ENCODE peak calls at places on chromosomes 16 and 17, in seven cellular contexts. G is fibroblast of the aortic adventitia; N is AG10803; M is epithelial cell of proximal tubule; Y is WTC11; P is mesothelial cell of epicardium; T is CD8-positive, alpha-beta T cell. V is an unnamed sample.

GRCh38 chr16:55661842-55662479 is 6.2 kb downstream of the SLC6A2 start:
- DNase-seq in Y (no peak), G (no peak), P (no peak), N (peak; percentile 61), M (no peak), T (no peak), V (no peak)

GRCh38 chr17:65819810-65820209 is 258.4 kb upstream of the AXIN2 start:
- DNase-seq in N (no peak), P (no peak), G (no peak), Y (no peak), T (no peak), M (no peak), V (no peak)

GRCh38 chr17:40351185-40352043 is 13.1 kb downstream of the GJD3 start:
- DNase-seq in G (no peak), Y (no peak), M (no peak), N (no peak), T (no peak), P (no peak), V (peak; percentile 42)

GRCh38 chr17:73952498-73953205 is 250.8 kb upstream of the RPL38 start:
- DNase-seq in N (no peak), T (no peak), Y (peak; percentile 65), G (no peak), M (no peak), P (no peak), V (peak; percentile 84)

GRCh38 chr16:68013440-68013839 is 2.3 kb downstream of the DPEP2NB start:
- DNase-seq in M (no peak), P (no peak), Y (no peak), G (no peak), T (no peak), N (no peak), V (no peak)

GRCh38 chr16:71572497-71573116 is 4.3 kb downstream of the TAT start:
- DNase-seq in M (peak; percentile 50), Y (no peak), P (no peak), G (no peak), N (no peak), T (no peak), V (no peak)

GRCh38 chr16:19881783-19882182 is 2.9 kb downstream of the GPRC5B start:
- DNase-seq in P (no peak), Y (no peak), G (no peak), M (no peak), T (no peak), N (no peak), V (no peak)

GRCh38 chr16:64947651-64948050 is 174.2 kb downstream of the CDH11 start:
- DNase-seq in Y (no peak), N (no peak), M (no peak), P (no peak), T (no peak), G (no peak), V (no peak)

GRCh38 chr17:78853926-78854394 is 13.3 kb upstream of the USP36 start:
- DNase-seq in M (no peak), G (no peak), P (no peak), Y (no peak), T (no peak), N (no peak), V (no peak)

GRCh38 chr17:35731932-35732805 is 730 bp downstream of the RASL10B start:
- DNase-seq in M (no peak), Y (no peak), N (no peak), G (no peak), P (no peak), T (no peak), V (peak; percentile 65)

GRCh38 chr16:86101135-86101911 is 202.4 kb downstream of the IRF8 start:
- DNase-seq in Y (no peak), P (no peak), N (no peak), G (no peak), M (no peak), T (no peak), V (peak; percentile 33)

GRCh38 chr17:79993390-79994221 is 42.1 kb downstream of the TBC1D16 start:
- DNase-seq in G (peak; percentile 92), N (peak; percentile 90), M (peak; percentile 57), P (peak; percentile 53), T (no peak), Y (peak; percentile 68), V (peak; percentile 48)

GRCh38 chr16:51877686-51878085 is 669.3 kb downstream of the TOX3 start:
- DNase-seq in T (no peak), P (no peak), G (no peak), N (no peak), Y (no peak), M (no peak), V (no peak)

GRCh38 chr16:4768549-4769305 is 1.8 kb upstream of the ZNF500 start:
- DNase-seq in M (peak; percentile 50), G (peak; percentile 93), P (peak; percentile 92), N (peak; percentile 93), Y (peak; percentile 99), T (peak; percentile 39), V (peak; percentile 98)

GRCh38 chr16:56629531-56629930 is 2.9 kb upstream of the MT1M start:
- DNase-seq in P (no peak), G (no peak), T (no peak), M (no peak), N (no peak), Y (no peak), V (no peak)

GRCh38 chr16:56894331-56894917 is 29.4 kb downstream of the SLC12A3 start:
- DNase-seq in P (no peak), M (no peak), N (no peak), Y (no peak), T (no peak), G (no peak), V (no peak)

GRCh38 chr17:65297916-65298315 is 160.7 kb downstream of the RGS9 start:
- DNase-seq in P (no peak), T (no peak), N (peak; percentile 18), G (no peak), Y (no peak), M (no peak), V (no peak)

GRCh38 chr16:86680137-86680536 is 101.8 kb downstream of the FOXL1 start:
- DNase-seq in P (no peak), N (peak; percentile 87), T (no peak), M (no peak), G (peak; percentile 85), Y (no peak), V (no peak)

GRCh38 chr16:76541062-76541461 is 263.9 kb downstream of the CNTNAP4 start:
- DNase-seq in G (no peak), T (no peak), Y (no peak), M (no peak), N (no peak), P (no peak), V (no peak)
- TF ChIP-seq CTCF in G (no peak), T (no peak), Y (no peak), M (no peak), N (no peak), P (no peak), V (no peak)

GRCh38 chr16:2205967-2206313 is 686 bp downstream of the MLST8 start:
- DNase-seq in Y (no peak), P (no peak), T (no peak), N (no peak), G (no peak), M (no peak), V (peak; percentile 44)
- TF ChIP-seq CTCF in Y (no peak), P (peak; percentile 1), T (no peak), N (no peak), G (no peak), M (no peak), V (no peak)

GRCh38 chr17:43906951-43907424 is 348 bp downstream of the MPP2 start:
- DNase-seq in N (no peak), T (no peak), P (no peak), G (no peak), M (no peak), Y (peak; percentile 29), V (no peak)

GRCh38 chr17:43905985-43906852 is 1.1 kb downstream of the MPP2 start:
- DNase-seq in Y (peak; percentile 86), T (no peak), M (no peak), G (peak; percentile 58), N (peak; percentile 52), P (no peak), V (peak; percentile 75)

GRCh38 chr17:43905400-43905984 is 1.8 kb downstream of the MPP2 start:
- DNase-seq in N (no peak), G (no peak), Y (no peak), T (no peak), M (no peak), P (no peak), V (no peak)

GRCh38 chr17:43908111-43908721 is 880 bp upstream of the MPP2 start:
- DNase-seq in P (no peak), M (no peak), N (peak; percentile 74), Y (peak; percentile 66), T (no peak), G (peak; percentile 83), V (peak; percentile 68)

DNA sequence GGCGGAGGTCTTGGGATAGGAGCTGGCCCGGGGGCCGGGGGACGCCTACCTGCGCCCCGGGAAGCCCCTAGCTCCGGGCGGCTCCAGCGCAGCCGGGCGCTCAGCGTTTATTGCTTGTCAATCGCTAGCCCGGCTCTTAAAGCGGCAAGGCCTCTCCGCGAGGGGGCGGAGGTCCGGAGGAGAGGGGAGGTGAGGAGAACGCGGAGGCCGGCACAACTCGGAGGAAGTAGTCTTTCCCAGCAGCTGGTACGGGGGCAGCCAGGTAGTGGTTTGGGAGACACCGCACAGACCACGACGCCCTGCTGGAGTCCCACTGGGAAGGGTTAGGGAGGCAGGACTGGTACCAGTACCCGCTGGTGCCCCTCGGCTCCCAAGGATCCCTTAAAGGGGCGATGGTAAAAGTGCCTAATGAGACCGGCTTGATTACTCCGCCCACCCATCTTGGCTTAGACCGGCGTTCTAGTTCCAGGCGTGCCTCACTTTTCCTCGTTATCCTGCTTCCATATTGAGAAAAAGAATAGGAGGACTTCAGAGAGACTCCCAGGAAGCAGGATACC is at the start of gene MPP2:
- DNase-seq in M (no peak), G (peak; percentile 72), P (peak; percentile 53), T (peak; percentile 34), Y (peak; percentile 88), N (peak; percentile 54), V (peak; percentile 87)
- TF ChIP-seq CTCF in M (no peak), G (peak; percentile 38), P (no peak), T (no peak), Y (no peak), N (peak; percentile 30), V (no peak)

DNA sequence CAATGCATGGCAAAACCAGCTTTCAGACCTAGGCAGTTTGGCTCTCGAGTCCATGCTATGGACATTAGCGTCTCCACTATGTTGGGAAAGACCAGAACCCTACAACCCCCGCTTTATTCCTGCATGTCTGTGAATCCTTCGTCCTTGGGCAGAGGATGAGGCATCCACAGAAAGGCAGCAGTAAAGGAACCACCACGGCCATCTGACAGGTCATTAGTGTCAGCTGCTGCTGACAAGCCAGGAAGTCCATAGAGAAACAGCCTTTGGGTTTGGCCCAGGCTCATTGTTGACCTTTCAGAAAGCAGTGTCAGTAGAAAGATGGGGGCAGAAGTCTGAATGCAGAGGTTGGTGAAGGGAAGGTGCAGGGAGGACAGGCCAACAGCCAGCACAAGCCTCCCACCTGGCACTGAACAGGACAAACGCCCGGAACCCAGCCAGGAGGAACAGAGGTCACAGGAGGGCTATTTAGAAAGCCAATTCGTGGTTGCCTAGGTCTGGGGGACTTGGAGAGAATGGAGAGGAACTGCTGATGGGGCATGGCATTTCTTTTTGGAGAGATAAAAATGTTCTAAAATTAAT is 105.8 kb downstream of the VAT1L start:
- DNase-seq in Y (no peak), P (no peak), N (no peak), T (no peak), G (no peak), M (no peak), V (no peak)
- TF ChIP-seq CTCF in Y (no peak), P (no peak), N (no peak), T (no peak), G (no peak), M (no peak), V (no peak)

GRCh38 chr17:69506489-69506888 is 92.0 kb downstream of the MAP2K6 start:
- DNase-seq in T (no peak), M (no peak), Y (no peak), P (no peak), N (no peak), G (no peak), V (no peak)
- TF ChIP-seq CTCF in T (no peak), M (peak; percentile 62), Y (no peak), P (no peak), N (peak; percentile 38), G (peak; percentile 24), V (peak; percentile 17)